ENCODE peak calls at places on chromosomes 3 and 15, in five cellular contexts. N is HL-60; Q is dermis blood vessel endothelial cell; U is M059J; D is stimulated activated naive CD4-positive, alpha-beta T cell. J is an unnamed sample.

GRCh38 chr3:171190668-171191067 is 164.1 kb upstream of the SLC2A2 start:
- DNase-seq in N (no peak), Q (peak), D (no peak), U (peak), J (no peak)

GRCh38 chr3:49713336-49714105 is 6.0 kb downstream of the AMIGO3 start:
- DNase-seq in N (no peak), U (no peak), Q (no peak), D (no peak), J (no peak)

GRCh38 chr3:59818033-59818936 is 768.5 kb upstream of the CFAP20DC start:
- DNase-seq in N (no peak), Q (no peak), U (peak), D (no peak), J (no peak)

GRCh38 chr15:70358871-70359647 is 261.3 kb upstream of the TLE3 start:
- DNase-seq in N (no peak), U (no peak), D (no peak), Q (no peak), J (no peak)

GRCh38 chr15:91150492-91151160 is 50.6 kb downstream of the SV2B start:
- DNase-seq in Q (no peak), N (no peak), U (no peak), D (no peak), J (no peak)

GRCh38 chr3:47989981-47990440 is 26.2 kb downstream of the MAP4 start:
- DNase-seq in D (peak), Q (peak), U (peak), N (peak), J (peak)

GRCh38 chr3:12803371-12803770 is 6.9 kb downstream of the CAND2 start:
- DNase-seq in U (no peak), N (no peak), Q (no peak), D (no peak), J (no peak)

GRCh38 chr15:71121442-71121841 is 6.2 kb downstream of the THSD4 start:
- DNase-seq in U (no peak), Q (no peak), N (no peak), D (no peak), J (no peak)

GRCh38 chr15:62649793-62650420 is 392.6 kb upstream of the TPM1 start:
- DNase-seq in U (peak), N (no peak), D (no peak), Q (no peak), J (no peak)

GRCh38 chr3:24494616-24495333 is at the start of gene THRB:
- DNase-seq in Q (peak), N (no peak), U (peak), D (no peak), J (no peak)

GRCh38 chr3:28101672-28102071 is 139.7 kb upstream of the CMC1 start:
- DNase-seq in N (no peak), D (no peak), U (no peak), Q (no peak), J (no peak)

GRCh38 chr3:49123687-49124086 is 3.1 kb upstream of the USP19 start:
- DNase-seq in U (no peak), D (no peak), Q (no peak), N (no peak), J (no peak)

GRCh38 chr3:49602877-49603411 is 48.7 kb downstream of the BSN start:
- DNase-seq in U (peak), Q (peak), N (no peak), D (peak), J (no peak)

GRCh38 chr15:64701482-64701881 is 73.9 kb downstream of the RBPMS2 start:
- DNase-seq in N (no peak), Q (no peak), D (no peak), U (no peak), J (no peak)

GRCh38 chr3:88082854-88083253 is 23.8 kb downstream of the ZNF654 start:
- DNase-seq in D (no peak), U (no peak), N (no peak), Q (no peak), J (no peak)

GRCh38 chr3:150133293-150133692 is 162.6 kb upstream of the PFN2 start:
- DNase-seq in Q (no peak), D (no peak), U (peak), N (no peak), J (no peak)

GRCh38 chr3:71584216-71585061 is 911 bp upstream of the FOXP1 start:
- DNase-seq in D (peak), U (peak), Q (peak), N (peak), J (peak)

GRCh38 chr15:45228931-45229330 is 23.1 kb upstream of the SLC28A2 start:
- DNase-seq in N (no peak), D (no peak), Q (no peak), U (peak), J (no peak)

GRCh38 chr3:99789322-99789721 is 28.3 kb upstream of the CMSS1 start:
- DNase-seq in N (no peak), D (no peak), Q (peak), U (peak), J (peak)

GRCh38 chr3:147356909-147357733 is 49.2 kb downstream of the ZIC4 start:
- DNase-seq in Q (no peak), U (no peak), N (no peak), D (no peak), J (no peak)

GRCh38 chr3:187746479-187747335 is 1.4 kb upstream of the BCL6 start:
- DNase-seq in N (no peak), D (peak), U (peak), Q (no peak), J (peak)

GRCh38 chr3:52244061-52244628 is 1.4 kb upstream of the PPM1M start:
- DNase-seq in D (no peak), U (peak), Q (peak), N (peak), J (no peak)

GRCh38 chr15:98658831-98659699 is 10.7 kb downstream of the IGF1R start:
- DNase-seq in N (no peak), Q (peak), U (peak), D (peak), J (peak)

GRCh38 chr3:126758019-126758418 is 54.0 kb downstream of the CHCHD6 start:
- DNase-seq in N (no peak), U (no peak), Q (no peak), D (no peak), J (no peak)

GRCh38 chr3:47643092-47643491 is 64.4 kb upstream of the CSPG5 start:
- DNase-seq in D (no peak), Q (no peak), N (no peak), U (no peak), J (no peak)

GRCh38 chr3:186826316-186826977 is 16.1 kb upstream of the ADIPOQ start:
- DNase-seq in N (no peak), Q (no peak), D (no peak), U (no peak), J (no peak)

GRCh38 chr15:22845289-22845900 is 6.9 kb downstream of the NIPA2 start:
- DNase-seq in N (no peak), D (no peak), Q (no peak), U (no peak), J (no peak)

GRCh38 chr15:39598958-39599845 is 18.3 kb downstream of the THBS1 start:
- DNase-seq in D (no peak), N (no peak), U (peak), Q (peak), J (no peak)

GRCh38 chr15:77599899-77600298 is 32.8 kb downstream of the LINGO1 start:
- DNase-seq in Q (peak), U (peak), N (peak), D (no peak), J (peak)

GRCh38 chr3:34394978-34395748 is 596.7 kb downstream of the PDCD6IP start:
- DNase-seq in U (no peak), Q (no peak), D (no peak), N (no peak), J (no peak)

GRCh38 chr3:146274833-146275232 is 23.9 kb upstream of the PLSCR4 start:
- DNase-seq in N (no peak), U (no peak), Q (peak), D (no peak), J (no peak)

GRCh38 chr3:54882114-54882833 is 45.6 kb downstream of the LRTM1 start:
- DNase-seq in U (peak), D (no peak), N (no peak), Q (no peak), J (no peak)

GRCh38 chr3:47579875-47580274 is 1.2 kb upstream of the CSPG5 start:
- DNase-seq in Q (no peak), N (no peak), D (no peak), U (no peak), J (no peak)

GRCh38 chr3:37266809-37267208 is 92.4 kb upstream of the LRRFIP2 start:
- DNase-seq in U (no peak), Q (no peak), N (no peak), D (no peak), J (no peak)

GRCh38 chr3:149009732-149010131 is 18.4 kb downstream of the GYG1 start:
- DNase-seq in D (no peak), U (peak), Q (peak), N (no peak), J (peak)

GRCh38 chr3:89635137-89635536 is 527.7 kb downstream of the EPHA3 start:
- DNase-seq in N (no peak), U (no peak), D (no peak), Q (no peak), J (no peak)

J was measured in DND-41.